ENCODE peak calls at places on chromosomes 1 and 21, in ten cellular contexts. B is OCI-LY7, Y is pancreas, T is tibial artery, Z is PC-3, W is psoas muscle, O is fibroblast of pulmonary artery, I is astrocyte of the spinal cord, U is cardiac fibroblast, F is choroid plexus epithelial cell. L is an unnamed sample.

GRCh38 chr1:31672988-31673387 is 28.3 kb upstream of the PEF1 start:
- DNase-seq in F (no peak), Z (no peak), U (no peak), I (no peak), Y (no peak), B (no peak), W (peak; percentile 52), O (no peak), T (peak; percentile 51), L (no peak)

GRCh38 chr1:43835141-43836021 is 98.2 kb upstream of the ARTN start:
- DNase-seq in I (peak; percentile 96), U (peak; percentile 81), Z (peak; percentile 95), B (peak; percentile 57), F (peak; percentile 82), T (no peak), Y (no peak), W (peak; percentile 21), O (peak; percentile 85), L (peak; percentile 43)

GRCh38 chr1:20285510-20285909 is 5.2 kb upstream of the VWA5B1 start:
- DNase-seq in I (no peak), T (no peak), U (no peak), O (no peak), Y (no peak), F (no peak), W (no peak), Z (no peak), B (no peak), L (no peak)

GRCh38 chr21:42969193-42969600 is 5.2 kb upstream of the PKNOX1 start:
- DNase-seq in O (no peak), F (no peak), U (no peak), Y (no peak), T (no peak), Z (no peak), B (no peak), W (no peak), I (no peak), L (no peak)

GRCh38 chr1:241356519-241357365 is at the start of gene RGS7:
- DNase-seq in Z (no peak), I (peak; percentile 53), Y (peak; percentile 26), F (peak; percentile 41), U (peak; percentile 55), T (no peak), O (peak; percentile 49), B (no peak), W (peak; percentile 23), L (peak; percentile 35)

GRCh38 chr21:39173999-39174398 is 9.3 kb downstream of the PSMG1 start:
- DNase-seq in U (no peak), I (no peak), T (no peak), F (no peak), W (no peak), O (no peak), B (no peak), Z (no peak), Y (no peak), L (no peak)

GRCh38 chr1:62875676-62876075 is 91.7 kb downstream of the ATG4C start:
- DNase-seq in U (peak; percentile 4), F (peak; percentile 6), W (no peak), Y (no peak), O (peak; percentile 4), I (no peak), Z (peak; percentile 50), T (no peak), B (no peak), L (no peak)

GRCh38 chr1:228400237-228400651 is 6.4 kb downstream of the TRIM11 start:
- DNase-seq in W (no peak), Y (no peak), B (no peak), Z (no peak), U (no peak), O (no peak), F (no peak), I (no peak), T (no peak), L (no peak)

GRCh38 chr1:119868176-119868575 is 28.1 kb downstream of the ADAM30 start:
- DNase-seq in O (no peak), F (no peak), U (no peak), T (no peak), W (no peak), Y (no peak), B (no peak), I (no peak), Z (peak; percentile 22), L (no peak)

GRCh38 chr21:45403825-45404725 is 890 bp upstream of the COL18A1 start:
- DNase-seq in W (peak; percentile 67), Z (no peak), Y (peak; percentile 34), T (peak; percentile 76), F (peak; percentile 37), B (no peak), U (peak; percentile 76), I (peak; percentile 59), O (peak; percentile 65), L (peak; percentile 84)

GRCh38 chr1:38045431-38046332 is 911 bp downstream of the POU3F1 start:
- DNase-seq in W (peak; percentile 35), I (peak; percentile 29), O (no peak), T (no peak), Z (no peak), Y (no peak), U (no peak), B (no peak), F (peak; percentile 50), L (peak; percentile 21)

GRCh38 chr1:218346391-218347204 is 1.5 kb downstream of the TGFB2 start:
- DNase-seq in Y (no peak), T (no peak), B (no peak), Z (peak; percentile 60), W (peak; percentile 28), O (peak; percentile 45), I (peak; percentile 55), U (peak; percentile 42), F (no peak), L (peak; percentile 27)

GRCh38 chr1:203055166-203055799 is 29.0 kb downstream of the PPFIA4 start:
- DNase-seq in O (no peak), I (no peak), Y (no peak), W (no peak), T (no peak), Z (no peak), U (no peak), F (no peak), B (no peak), L (no peak)

GRCh38 chr21:39669485-39669884 is 56.7 kb downstream of the B3GALT5 start:
- DNase-seq in I (no peak), F (no peak), O (no peak), B (no peak), Y (no peak), W (no peak), Z (no peak), U (no peak), T (no peak), L (no peak)

GRCh38 chr1:77015748-77016341 is 148.6 kb downstream of the ST6GALNAC5 start:
- DNase-seq in T (no peak), F (no peak), I (no peak), W (no peak), U (no peak), Y (no peak), O (no peak), B (no peak), Z (no peak), L (no peak)

GRCh38 chr1:77021637-77022036 is 154.4 kb downstream of the ST6GALNAC5 start:
- DNase-seq in B (no peak), F (no peak), I (no peak), U (no peak), W (no peak), O (no peak), T (no peak), Z (no peak), Y (no peak), L (no peak)

GRCh38 chr1:77016371-77016770 is 149.1 kb downstream of the ST6GALNAC5 start:
- DNase-seq in Y (no peak), B (no peak), U (no peak), W (no peak), T (no peak), I (no peak), O (no peak), F (no peak), Z (no peak), L (no peak)

GRCh38 chr1:77014396-77014795 is 147.1 kb downstream of the ST6GALNAC5 start:
- DNase-seq in T (no peak), B (no peak), I (no peak), Y (no peak), O (no peak), U (no peak), F (no peak), Z (no peak), W (no peak), L (no peak)

DNA sequence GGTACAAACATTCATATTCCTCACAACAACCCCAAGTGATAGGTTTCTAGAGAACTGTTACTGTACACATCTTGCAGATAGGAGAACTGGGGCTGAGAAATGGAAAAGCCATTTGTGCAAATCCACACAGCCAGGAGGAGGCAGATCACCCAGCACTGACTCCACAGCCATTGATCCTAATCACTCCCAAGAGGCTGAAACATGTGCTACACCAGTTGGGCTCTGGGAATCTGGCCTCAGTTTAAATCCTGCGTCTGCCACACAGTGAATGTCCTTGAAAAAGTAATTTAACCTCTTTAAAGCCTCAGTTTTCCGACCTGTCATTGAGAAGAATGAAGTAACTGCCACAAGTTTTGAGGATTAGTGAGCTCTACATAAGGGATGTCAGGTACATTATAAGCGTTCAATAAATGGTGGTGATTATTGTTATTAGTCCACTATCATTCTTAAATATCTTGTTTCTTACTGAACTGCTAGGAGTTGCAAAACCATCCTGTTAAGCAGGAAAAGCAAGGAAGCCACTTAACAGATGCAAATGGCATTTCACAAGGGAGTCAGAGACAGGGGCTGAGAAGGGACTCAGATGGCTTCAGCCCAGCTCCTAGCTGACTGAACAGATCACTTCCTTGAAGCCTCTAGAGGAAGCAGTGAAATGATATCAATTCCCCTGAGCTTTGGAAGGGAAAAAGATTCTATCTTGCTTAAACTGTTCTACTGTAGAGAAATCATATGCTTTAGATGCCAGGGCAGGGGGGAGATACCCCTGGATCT is 151.3 kb downstream of the ST6GALNAC5 start:
- DNase-seq in T (no peak), B (no peak), Z (peak; percentile 58), I (no peak), O (no peak), Y (no peak), U (peak; percentile 1), W (no peak), F (no peak), L (peak; percentile 84)
- TF ChIP-seq CTCF in T (no peak), B (no peak), Z (no peak), I (no peak), O (no peak), Y (no peak), U (no peak), W (no peak), F (no peak), L (no peak)

GRCh38 chr1:235261243-235261642 is 66.7 kb downstream of the ARID4B start:
- DNase-seq in F (no peak), I (no peak), B (no peak), O (no peak), T (no peak), Z (no peak), W (no peak), Y (no peak), U (no peak), L (no peak)
- H3K4me3 ChIP-seq in F (no peak overlapping the region), I (no peak overlapping the region), B (no peak overlapping the region), O (no peak overlapping the region), T (no peak overlapping the region), Z (no peak overlapping the region), W (no peak overlapping the region), Y (no peak overlapping the region), U (no peak overlapping the region), L (no peak overlapping the region)

GRCh38 chr1:160416369-160416768 is 16.0 kb downstream of the VANGL2 start:
- DNase-seq in W (no peak), B (no peak), T (no peak), O (peak; percentile 65), Y (no peak), I (peak; percentile 49), U (peak; percentile 53), Z (peak; percentile 80), F (peak; percentile 58), L (peak; percentile 74)
- TF ChIP-seq CTCF in W (no peak), B (peak; percentile 68), T (no peak), O (peak; percentile 61), Y (no peak), I (peak; percentile 69), U (peak; percentile 53), Z (peak; percentile 83), F (peak; percentile 65), L (peak; percentile 84)

GRCh38 chr1:110612060-110612745 is 6.0 kb upstream of the KCNA2 start:
- DNase-seq in U (no peak), B (no peak), W (no peak), Z (peak; percentile 25), Y (no peak), F (no peak), O (no peak), T (no peak), I (no peak), L (peak; percentile 39)
- H3K4me3 ChIP-seq in U (no peak overlapping the region), B (no peak overlapping the region), W (no peak overlapping the region), Z (no peak overlapping the region), Y (no peak overlapping the region), F (no peak overlapping the region), O (no peak overlapping the region), T (no peak overlapping the region), I (no peak overlapping the region), L (no peak overlapping the region)